ENCODE peak calls at places on chromosomes 2 and 18, in five cellular contexts. R, P, L, F and H are unnamed samples.

GRCh38 chr2:110910404-110910803 is 178.0 kb downstream of the ACOXL start:
- DNase-seq in P (no peak), R (no peak), F (no peak), L (no peak), H (no peak)

GRCh38 chr2:132923787-132924186 is 253.8 kb upstream of the LYPD1 start:
- DNase-seq in L (no peak), R (peak), P (no peak), F (no peak), H (peak)

GRCh38 chr2:214492152-214492551 is 81.3 kb downstream of the VWC2L start:
- DNase-seq in R (no peak), L (no peak), F (no peak), P (no peak), H (no peak)

GRCh38 chr18:7592305-7593071 is 25.4 kb downstream of the PTPRM start:
- DNase-seq in F (no peak), P (no peak), R (no peak), L (no peak), H (no peak)

GRCh38 chr2:24418166-24418843 is 58.0 kb upstream of the ITSN2 start:
- DNase-seq in R (peak), L (no peak), F (no peak), P (no peak), H (no peak)

GRCh38 chr2:102033028-102033749 is 41.4 kb downstream of the IL1R2 start:
- DNase-seq in F (peak), L (no peak), R (peak), P (no peak), H (peak)

GRCh38 chr2:99444222-99444621 is 45.6 kb downstream of the REV1 start:
- DNase-seq in P (no peak), R (no peak), F (no peak), L (no peak), H (no peak)

GRCh38 chr18:50607374-50607933 is 47.6 kb downstream of the MAPK4 start:
- DNase-seq in L (no peak), P (no peak), F (no peak), R (no peak), H (no peak)

GRCh38 chr2:217316743-217317142 is 456.9 kb upstream of the TNP1 start:
- DNase-seq in R (no peak), P (no peak), L (peak), F (no peak), H (peak)

GRCh38 chr2:140797718-140798117 is 1333.1 kb downstream of the LRP1B start:
- DNase-seq in F (no peak), P (no peak), R (no peak), L (peak), H (no peak)